ENCODE peak calls at places on chromosomes 16 and 17, in four cellular contexts. W, X, G and K are unnamed samples.

GRCh38 chr17:64920026-64920418 is 744 bp upstream of the LRRC37A3 start:
- DNase-seq in W (no peak), X (peak; percentile 43), G (peak; percentile 70), K (peak; percentile 26)

GRCh38 chr16:50642349-50642748 is 38.8 kb downstream of the SNX20 start:
- DNase-seq in W (no peak), X (no peak), G (no peak), K (no peak)

GRCh38 chr17:80425835-80426426 is 11.0 kb downstream of the ENDOV start:
- DNase-seq in W (no peak), X (no peak), G (no peak), K (no peak)

GRCh38 chr17:8623591-8623990 is 6.9 kb downstream of the MYH10 start:
- DNase-seq in W (no peak), X (no peak), G (no peak), K (no peak)

GRCh38 chr17:75065562-75066151 is 18.6 kb downstream of the KCTD2 start:
- DNase-seq in W (no peak), X (no peak), G (no peak), K (no peak)

GRCh38 chr17:42403150-42403549 is 14.9 kb upstream of the STAT3 start:
- DNase-seq in W (no peak), X (peak; percentile 82), G (peak; percentile 89), K (no peak)

GRCh38 chr16:1049113-1049975 is 23.2 kb upstream of the SSTR5 start:
- DNase-seq in W (no peak), X (no peak), G (no peak), K (no peak)

GRCh38 chr16:67943619-67944503 is at the start of gene LCAT:
- DNase-seq in W (no peak), X (no peak), G (no peak), K (peak; percentile 56)

GRCh38 chr17:64378890-64379354 is 11.7 kb downstream of the PECAM1 start:
- DNase-seq in W (no peak), X (no peak), G (no peak), K (peak; percentile 62)

GRCh38 chr16:9134739-9135138 is 43.3 kb downstream of the HAPSTR1 start:
- DNase-seq in W (no peak), X (peak; percentile 79), G (peak; percentile 88), K (peak; percentile 29)

GRCh38 chr17:30449480-30449879 is 27.7 kb upstream of the GOSR1 start:
- DNase-seq in W (no peak), X (no peak), G (no peak), K (peak; percentile 15)
- H3K9ac ChIP-seq in W (no peak overlapping the region), X (no peak overlapping the region), G (no peak overlapping the region), K (no peak overlapping the region)

GRCh38 chr16:11255737-11256656 is at the start of gene SOCS1:
- DNase-seq in W (peak; percentile 83), X (peak; percentile 94), G (peak; percentile 96), K (peak; percentile 89)

GRCh38 chr16:11252482-11252931 is 3.5 kb downstream of the SOCS1 start:
- DNase-seq in W (no peak), X (no peak), G (no peak), K (no peak)

GRCh38 chr16:11253009-11253994 is 2.7 kb downstream of the SOCS1 start:
- DNase-seq in W (peak; percentile 25), X (peak; percentile 54), G (no peak), K (peak; percentile 68)

GRCh38 chr16:11254913-11255736 is 879 bp downstream of the SOCS1 start:
- DNase-seq in W (peak; percentile 45), X (peak; percentile 84), G (peak; percentile 58), K (peak; percentile 40)

DNA sequence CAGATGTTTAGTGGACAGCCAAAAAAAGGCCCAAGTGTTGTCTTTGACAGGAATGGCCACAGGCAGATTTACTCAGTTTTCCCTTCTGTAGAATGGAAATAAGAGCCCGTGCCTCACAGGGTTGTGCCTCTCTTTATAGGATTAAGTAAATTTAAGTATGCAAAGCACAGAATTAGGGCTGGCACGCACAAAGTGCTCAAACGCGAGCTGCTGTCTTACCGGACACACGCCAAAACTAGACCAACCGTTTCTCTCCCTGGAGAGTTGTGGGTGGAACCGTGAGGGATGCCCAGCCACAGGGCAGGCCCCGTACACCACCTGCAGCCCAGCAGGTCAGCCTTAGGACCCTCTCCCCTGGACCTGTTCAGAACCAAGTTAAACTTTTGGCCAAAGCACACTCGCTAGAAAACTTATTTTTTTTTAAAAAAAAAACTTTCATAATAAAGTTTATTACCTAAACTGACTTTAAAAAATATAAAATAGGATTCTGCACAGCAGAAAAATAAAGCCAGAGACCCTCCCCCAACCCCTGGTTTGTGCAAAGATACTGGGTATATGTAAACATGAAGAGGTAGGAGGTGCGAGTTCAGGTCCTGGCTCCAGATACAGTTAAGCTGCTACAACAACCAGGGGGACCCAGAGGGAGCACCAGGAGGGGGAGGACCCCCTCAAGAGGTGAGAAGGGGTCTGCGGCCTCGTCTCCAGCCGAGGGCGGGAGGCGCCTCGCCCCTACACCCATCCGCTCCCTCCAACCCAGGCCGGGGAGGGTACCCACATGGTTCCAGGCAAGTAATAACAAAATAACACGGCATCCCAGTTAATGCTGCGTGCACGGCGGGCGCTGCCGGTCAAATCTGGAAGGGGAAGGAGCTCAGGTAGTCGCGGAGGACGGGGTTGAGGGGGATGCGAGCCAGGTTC is 1.8 kb downstream of the SOCS1 start:
- DNase-seq in W (no peak), X (peak; percentile 83), G (peak; percentile 63), K (no peak)
- H3K9ac ChIP-seq in W (no peak overlapping the region), X (peak overlapping the region; percentile 84), G (no peak overlapping the region), K (peak overlapping the region; percentile 79)

GRCh38 chr16:12544477-12545291 is 259.0 kb downstream of the CPPED1 start:
- DNase-seq in W (no peak), X (no peak), G (no peak), K (no peak)
- H3K9ac ChIP-seq in W (no peak overlapping the region), X (no peak overlapping the region), G (no peak overlapping the region), K (no peak overlapping the region)

GRCh38 chr17:69098635-69099034 is 37.9 kb upstream of the ABCA9 start:
- DNase-seq in W (no peak), X (no peak), G (no peak), K (no peak)

GRCh38 chr17:69088643-69089200 is 28.0 kb upstream of the ABCA9 start:
- DNase-seq in W (no peak), X (no peak), G (no peak), K (no peak)

GRCh38 chr17:69093995-69094394 is 33.3 kb upstream of the ABCA9 start:
- DNase-seq in W (no peak), X (no peak), G (no peak), K (no peak)

GRCh38 chr17:69090365-69090764 is 29.6 kb upstream of the ABCA9 start:
- DNase-seq in W (no peak), X (no peak), G (no peak), K (no peak)

GRCh38 chr17:69093279-69093789 is 32.6 kb upstream of the ABCA9 start:
- DNase-seq in W (no peak), X (no peak), G (no peak), K (peak; percentile 47)
- H3K9ac ChIP-seq in W (no peak overlapping the region), X (no peak overlapping the region), G (no peak overlapping the region), K (no peak overlapping the region)

DNA sequence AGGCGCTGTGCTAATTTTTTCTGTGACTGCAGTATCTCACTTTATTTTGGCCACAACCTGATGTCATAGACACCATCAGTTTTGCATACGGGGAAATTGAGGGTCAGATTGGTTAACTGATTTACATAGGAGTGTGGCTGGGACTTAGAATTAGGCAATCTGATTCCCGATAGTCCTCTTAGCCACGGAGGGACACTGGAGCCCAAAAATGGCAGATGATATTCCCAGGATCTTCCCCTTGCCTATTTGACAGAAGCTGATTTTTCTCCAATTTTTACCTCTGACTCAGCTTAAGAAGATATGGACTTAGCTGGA is 1.3 kb downstream of the CPD start:
- DNase-seq in W (no peak), X (peak; percentile 76), G (no peak), K (no peak)
- H3K9ac ChIP-seq in W (peak overlapping the region; percentile 44), X (peak overlapping the region; percentile 77), G (no peak overlapping the region), K (peak overlapping the region; percentile 28)

GRCh38 chr16:85947511-85948509 is 48.8 kb downstream of the IRF8 start:
- DNase-seq in W (no peak), X (no peak), G (no peak), K (no peak)

GRCh38 chr16:85944572-85945423 is 45.8 kb downstream of the IRF8 start:
- DNase-seq in W (no peak), X (no peak), G (no peak), K (no peak)

GRCh38 chr16:85943702-85944101 is 44.7 kb downstream of the IRF8 start:
- DNase-seq in W (no peak), X (no peak), G (no peak), K (no peak)

GRCh38 chr16:85946680-85947510 is 47.9 kb downstream of the IRF8 start:
- DNase-seq in W (no peak), X (no peak), G (no peak), K (no peak)

GRCh38 chr16:85945424-85945751 is 46.4 kb downstream of the IRF8 start:
- DNase-seq in W (no peak), X (no peak), G (no peak), K (no peak)
- H3K9ac ChIP-seq in W (no peak overlapping the region), X (peak overlapping the region; percentile 41), G (no peak overlapping the region), K (no peak overlapping the region)

DNA sequence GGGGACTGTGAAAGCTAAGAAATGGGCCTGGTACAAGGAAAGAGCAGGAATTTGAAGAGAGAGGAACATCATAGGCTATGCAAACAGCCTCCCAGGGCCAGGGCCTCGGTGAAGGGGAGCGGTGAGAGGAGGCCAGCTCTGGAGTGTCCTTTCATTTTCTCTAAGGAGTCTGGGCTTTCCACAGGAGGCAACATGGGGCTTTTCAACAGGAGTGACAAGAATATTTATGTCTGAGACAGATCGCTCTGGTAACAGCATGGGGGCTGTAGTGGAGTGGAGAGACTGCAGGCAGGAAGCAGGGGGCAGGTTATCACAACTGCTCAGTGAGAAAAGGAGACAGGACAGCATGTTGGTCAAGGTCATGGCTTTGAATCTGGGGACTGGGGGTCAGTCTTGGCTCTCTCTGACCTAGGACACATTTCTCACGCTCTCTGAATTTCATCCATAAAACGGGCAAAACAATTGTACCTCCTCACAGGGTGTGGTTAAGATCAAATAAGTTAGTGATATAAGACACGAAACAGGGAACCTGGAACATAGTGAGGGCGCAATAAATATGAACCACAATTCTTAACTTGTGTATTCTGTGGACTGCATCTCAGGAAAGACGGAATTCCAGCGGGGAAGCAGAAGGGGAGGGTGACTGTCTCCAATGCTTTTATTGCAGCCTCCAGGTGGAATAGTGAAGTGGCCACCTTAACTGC is 49.9 kb downstream of the TOM1L2 start:
- DNase-seq in W (no peak), X (no peak), G (peak; percentile 81), K (no peak)
- H3K9ac ChIP-seq in W (no peak overlapping the region), X (no peak overlapping the region), G (peak overlapping the region; percentile 50), K (peak overlapping the region; percentile 16)

GRCh38 chr16:22183335-22183734 is 21.0 kb downstream of the SDR42E2 start:
- DNase-seq in W (no peak), X (no peak), G (no peak), K (no peak)
- H3K9ac ChIP-seq in W (no peak overlapping the region), X (no peak overlapping the region), G (no peak overlapping the region), K (no peak overlapping the region)